ENCODE peak calls at places on chromosomes 6 and 20, in six cellular contexts. X is hepatocyte, Q is tibial artery, O is left ventricle myocardium inferior, F is endodermal cell, I is lower lobe of right lung. T is an unnamed sample.

GRCh38 chr20:32467506-32468312 is 109.6 kb downstream of the ASXL1 start:
- DNase-seq in F (no peak), O (peak), Q (no peak), I (no peak), X (no peak), T (no peak)

GRCh38 chr6:163460307-163460782 is 45.8 kb downstream of the QKI start:
- DNase-seq in O (no peak), F (peak), Q (no peak), I (no peak), X (no peak), T (peak)

GRCh38 chr6:88650029-88650619 is 313.3 kb downstream of the RNGTT start:
- DNase-seq in Q (no peak), F (no peak), X (no peak), I (no peak), O (no peak), T (peak)

GRCh38 chr6:22008248-22008836 is 288.5 kb downstream of the PRL start:
- DNase-seq in F (no peak), O (no peak), X (no peak), I (no peak), Q (no peak), T (no peak)

GRCh38 chr6:137762168-137763090 is 104.6 kb upstream of the TNFAIP3 start:
- DNase-seq in F (no peak), X (no peak), O (no peak), I (no peak), Q (no peak), T (no peak)

GRCh38 chr6:43311681-43312080 is 3.1 kb upstream of the CRIP3 start:
- DNase-seq in Q (no peak), I (no peak), O (no peak), X (no peak), F (no peak), T (no peak)

GRCh38 chr6:143368426-143368825 is 82.1 kb downstream of the ADAT2 start:
- DNase-seq in F (no peak), I (no peak), Q (no peak), X (no peak), O (no peak), T (peak)

GRCh38 chr6:90158945-90159344 is 137.7 kb downstream of the BACH2 start:
- DNase-seq in I (no peak), X (no peak), F (no peak), O (no peak), Q (no peak), T (no peak)

GRCh38 chr20:54126809-54127655 is 46.8 kb downstream of the CYP24A1 start:
- DNase-seq in I (no peak), Q (no peak), X (no peak), O (no peak), F (no peak), T (no peak)

GRCh38 chr20:53895385-53895755 is 175.0 kb downstream of the BCAS1 start:
- DNase-seq in F (no peak), O (no peak), X (no peak), I (no peak), Q (no peak), T (no peak)

GRCh38 chr6:114108119-114109002 is 137.4 kb upstream of the HDAC2 start:
- DNase-seq in I (peak), F (peak), X (peak), O (peak), Q (peak), T (peak)

GRCh38 chr6:51855310-51856082 is 231.9 kb downstream of the PKHD1 start:
- DNase-seq in F (peak), X (peak), O (no peak), I (no peak), Q (no peak), T (peak)

GRCh38 chr6:141963543-141964295 is 169.0 kb upstream of the GJE1 start:
- DNase-seq in O (no peak), I (no peak), F (no peak), X (no peak), Q (no peak), T (peak)

GRCh38 chr6:6942826-6943225 is 164.9 kb upstream of the RREB1 start:
- DNase-seq in X (no peak), Q (peak), F (no peak), I (peak), O (peak), T (no peak)

GRCh38 chr6:85453490-85453889 is 3.6 kb downstream of the NT5E start:
- DNase-seq in I (no peak), X (no peak), O (no peak), F (no peak), Q (no peak), T (no peak)

GRCh38 chr6:85450578-85450884 is 648 bp downstream of the NT5E start:
- DNase-seq in X (no peak), I (no peak), F (no peak), Q (no peak), O (no peak), T (peak)

GRCh38 chr6:85452441-85452881 is 2.6 kb downstream of the NT5E start:
- DNase-seq in O (no peak), F (no peak), Q (no peak), X (no peak), I (no peak), T (peak)

GRCh38 chr6:85453052-85453451 is 3.2 kb downstream of the NT5E start:
- DNase-seq in F (no peak), I (no peak), O (no peak), X (no peak), Q (no peak), T (no peak)

GRCh38 chr6:85451586-85452306 is 1.9 kb downstream of the NT5E start:
- DNase-seq in Q (no peak), O (no peak), F (no peak), X (no peak), I (no peak), T (no peak)
- H3K4me3 ChIP-seq in Q (peak), O (peak), F (peak), X (no peak), I (peak), T (peak)

GRCh38 chr6:36874443-36875249 is at the start of gene PPIL1:
- DNase-seq in Q (peak), X (peak), O (peak), F (peak), I (peak), T (peak)
- TF ChIP-seq CTCF in Q (no peak), X (no peak), O (no peak), F (no peak), I (no peak), T (no peak)

GRCh38 chr6:352896-353470 is 38.6 kb upstream of the IRF4 start:
- DNase-seq in F (no peak), X (no peak), I (no peak), O (no peak), Q (no peak), T (no peak)

GRCh38 chr6:354631-355280 is 36.8 kb upstream of the IRF4 start:
- DNase-seq in I (peak), O (no peak), F (no peak), X (no peak), Q (no peak), T (no peak)

GRCh38 chr6:355373-355772 is 36.2 kb upstream of the IRF4 start:
- DNase-seq in Q (no peak), O (no peak), F (no peak), I (no peak), X (no peak), T (no peak)

GRCh38 chr6:352474-352873 is 39.1 kb upstream of the IRF4 start:
- DNase-seq in F (no peak), I (peak), O (no peak), Q (no peak), X (no peak), T (no peak)

GRCh38 chr6:353642-354614 is 37.6 kb upstream of the IRF4 start:
- DNase-seq in Q (no peak), X (no peak), I (peak), F (no peak), O (peak), T (no peak)
- H3K4me3 ChIP-seq in Q (no peak), X (no peak), I (no peak), F (no peak), O (no peak), T (no peak)

GRCh38 chr6:81075974-81076373 is 676.5 kb downstream of the TENT5A start:
- DNase-seq in O (no peak), I (no peak), X (peak), F (peak), Q (no peak), T (peak)
- TF ChIP-seq CTCF in O (peak), I (no peak), X (peak), F (peak), Q (no peak), T (peak)

GRCh38 chr20:18166939-18167338 is 29.3 kb downstream of the KAT14 start:
- DNase-seq in F (no peak), X (no peak), I (no peak), O (no peak), Q (no peak), T (no peak)

GRCh38 chr20:18164356-18164755 is 26.7 kb downstream of the KAT14 start:
- DNase-seq in I (no peak), X (no peak), O (no peak), F (no peak), Q (no peak), T (peak)

GRCh38 chr20:18165553-18165952 is 27.9 kb downstream of the KAT14 start:
- DNase-seq in I (no peak), F (no peak), O (no peak), Q (no peak), X (no peak), T (peak)

GRCh38 chr20:18166241-18166881 is 28.7 kb downstream of the KAT14 start:
- DNase-seq in O (no peak), Q (no peak), I (no peak), X (no peak), F (no peak), T (no peak)
- H3K4me3 ChIP-seq in O (no peak), Q (no peak), I (no peak), X (no peak), F (no peak), T (no peak)

DNA sequence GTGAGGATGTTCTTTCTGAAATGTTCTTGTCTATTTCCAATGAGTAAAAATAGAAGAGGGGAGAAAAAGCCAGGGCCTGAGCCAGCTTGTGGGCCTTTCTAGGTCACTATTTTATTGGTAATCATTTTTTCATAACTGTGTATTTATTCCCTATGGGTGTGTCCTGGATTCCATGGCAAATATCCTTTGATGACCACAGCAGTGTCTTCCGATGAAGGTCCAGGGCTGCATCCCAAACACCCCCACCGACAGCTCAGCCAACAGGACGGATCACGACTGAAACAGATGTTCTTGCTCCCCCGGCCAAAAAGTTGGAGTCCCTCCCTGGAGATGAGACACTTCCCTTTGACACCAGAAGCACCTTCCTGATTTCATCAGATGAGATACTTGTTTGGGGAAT is 105.4 kb upstream of the PLEKHG1 start:
- DNase-seq in F (no peak), I (no peak), Q (peak), O (peak), X (no peak), T (no peak)
- TF ChIP-seq CTCF in F (no peak), I (no peak), Q (no peak), O (no peak), X (no peak), T (no peak)

DNA sequence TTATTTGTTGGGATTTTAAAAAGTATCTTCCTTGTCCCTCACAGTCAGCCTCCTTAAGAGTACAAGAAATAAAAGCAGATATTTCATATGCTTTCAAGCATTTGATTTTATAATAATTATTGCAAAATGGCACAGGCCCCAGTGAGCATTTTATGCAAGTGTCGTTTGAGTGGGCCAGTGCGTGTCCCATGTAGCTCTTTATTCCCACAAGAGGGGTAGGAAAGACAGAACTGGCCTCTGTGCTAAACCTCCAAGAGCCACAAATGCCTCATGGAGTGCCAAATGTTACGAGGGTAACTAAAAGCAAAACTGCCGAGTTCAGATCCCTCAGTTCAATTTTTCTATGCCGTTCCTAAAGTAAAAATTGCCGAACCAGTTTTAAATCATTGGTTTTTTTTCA is 12.7 kb downstream of the GPLD1 start:
- DNase-seq in Q (no peak), X (no peak), F (no peak), O (no peak), I (no peak), T (no peak)
- H3K4me3 ChIP-seq in Q (no peak), X (no peak), F (no peak), O (no peak), I (no peak), T (no peak)

DNA sequence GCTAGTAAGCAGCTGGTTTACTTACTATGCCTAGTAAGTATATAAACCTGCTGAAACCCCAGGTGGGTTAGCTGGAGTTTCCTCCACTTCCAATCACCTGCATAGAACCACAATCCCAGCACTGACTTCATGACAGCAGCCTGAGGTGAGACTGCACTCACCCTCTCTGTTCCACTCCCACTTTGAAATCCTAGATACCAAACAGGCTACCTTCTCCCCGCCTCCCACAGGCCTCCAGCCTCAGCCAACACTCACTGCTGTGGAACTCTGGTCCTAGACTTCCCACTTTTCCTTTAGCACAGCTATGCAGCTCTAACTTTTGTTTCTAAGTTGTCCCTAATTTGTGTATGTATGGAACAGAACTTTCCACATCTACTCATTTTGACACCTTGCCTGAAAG is 149.7 kb upstream of the ARID1B start:
- DNase-seq in X (no peak), Q (no peak), F (peak), O (no peak), I (no peak), T (no peak)
- TF ChIP-seq CTCF in X (no peak), Q (no peak), F (no peak), O (no peak), I (no peak), T (no peak)

DNA sequence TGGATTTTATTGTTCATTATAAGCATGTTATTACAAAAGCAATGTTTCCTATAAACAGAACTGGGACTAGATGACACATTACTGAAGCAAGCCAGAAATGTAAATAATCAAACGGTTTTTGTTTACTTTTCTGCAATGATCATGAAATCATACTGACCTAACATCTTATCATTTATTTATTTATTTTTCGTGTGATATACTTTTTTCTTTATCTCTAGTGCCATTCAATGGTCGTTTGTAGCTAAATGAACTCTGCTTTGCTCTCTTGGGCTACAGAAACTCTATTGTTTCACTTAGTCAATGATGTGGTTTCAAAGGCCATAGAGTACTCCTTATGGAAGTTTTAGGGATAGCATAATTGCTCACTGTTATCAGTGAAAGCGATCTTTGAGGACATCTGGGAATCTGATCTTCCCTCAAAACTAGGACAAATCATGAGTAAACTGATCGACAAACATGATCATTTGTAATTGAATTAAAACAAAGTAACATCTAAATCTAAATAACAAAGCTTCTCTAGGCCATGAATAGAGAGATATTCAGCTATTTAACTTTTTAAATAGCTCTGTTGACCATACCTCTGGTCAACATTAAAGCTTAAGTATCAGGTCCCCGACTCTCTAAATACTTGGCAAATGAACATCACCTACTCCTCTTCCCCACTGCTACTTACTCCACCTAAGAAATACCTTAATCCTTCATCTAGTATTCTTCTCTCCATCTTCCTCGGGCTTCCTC is 933.4 kb downstream of the TFAP2A start:
- DNase-seq in I (no peak), O (no peak), Q (no peak), X (no peak), F (no peak), T (peak)
- H3K4me3 ChIP-seq in I (no peak), O (no peak), Q (no peak), X (no peak), F (no peak), T (no peak)

DNA sequence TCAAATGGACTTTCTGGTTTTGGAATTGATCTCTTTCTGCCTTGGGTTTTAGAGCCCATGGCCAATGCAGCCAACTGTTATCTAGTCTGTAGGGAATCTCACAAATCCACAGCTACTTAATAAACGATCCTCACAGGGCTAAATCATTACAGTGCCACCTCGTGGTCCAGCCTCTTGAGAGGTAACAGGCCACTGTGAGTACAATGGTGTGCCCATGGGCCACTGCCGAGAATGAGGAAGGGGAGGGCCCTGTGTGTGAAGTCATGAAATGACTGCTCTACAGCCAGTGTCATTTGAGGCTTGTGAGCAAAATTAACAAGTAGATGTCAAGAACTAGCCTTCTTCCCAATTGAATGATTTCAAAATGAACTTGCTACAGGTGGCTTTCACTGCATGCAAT is 54.3 kb upstream of the GMPR start:
- DNase-seq in I (peak), X (peak), F (peak), O (no peak), Q (peak), T (peak)
- TF ChIP-seq CTCF in I (peak), X (no peak), F (peak), O (peak), Q (no peak), T (peak)

T was measured in choroid plexus epithelial cell.